ENCODE peak calls at places on chromosomes 11 and 22, in ten cellular contexts. One of them, this sample, is unnamed.

GRCh38 chr11:103257360-103257759 is 148.1 kb downstream of the DYNC2H1 start:
- DNase-seq in AG08396: peak
- DNase-seq in GM04503: no peak
- DNase-seq in posterior cingulate gyrus: no peak
- DNase-seq in body of pancreas: no peak
- DNase-seq in stimulated activated CD8-positive, alpha-beta memory T cell treated with anti-CD3 and anti-CD28 coated beads, Interleukin-7, amount 100 ng/mL, for 48 hours: no peak
- DNase-seq in activated B cell treated with CpG ODN at 0.5 μM for 24 hours: no peak
- DNase-seq in activated T-helper 1 cell treated with anti-CD3 and anti-CD28 coated beads, Interleukin-12 subunit alpha, Interleukin-12 subunit beta, Interleukin-2, Interleukin-4 antibody, amounts not matched to agents 30 ng/mL and 10 ng/mL and 1 ng/mL, durations not matched to agents 14 hours and 24 hours and 36 hours: no peak
- DNase-seq in LoVo: peak
- DNase-seq in GM03348: peak
- DNase-seq in this sample: peak

GRCh38 chr22:23849009-23850006 is 8.4 kb upstream of the SLC2A11 start:
- DNase-seq in AG08396: peak
- DNase-seq in GM04503: no peak
- DNase-seq in posterior cingulate gyrus: peak
- DNase-seq in body of pancreas: peak
- DNase-seq in stimulated activated CD8-positive, alpha-beta memory T cell treated with anti-CD3 and anti-CD28 coated beads, Interleukin-7, amount 100 ng/mL, for 48 hours: peak
- DNase-seq in activated B cell treated with CpG ODN at 0.5 μM for 24 hours: peak
- DNase-seq in activated T-helper 1 cell treated with anti-CD3 and anti-CD28 coated beads, Interleukin-12 subunit alpha, Interleukin-12 subunit beta, Interleukin-2, Interleukin-4 antibody, amounts not matched to agents 30 ng/mL and 10 ng/mL and 1 ng/mL, durations not matched to agents 14 hours and 24 hours and 36 hours: peak
- DNase-seq in LoVo: peak
- DNase-seq in GM03348: peak
- DNase-seq in this sample: peak

GRCh38 chr11:44865866-44866272 is 84.8 kb downstream of the TP53I11 start:
- DNase-seq in AG08396: no peak
- DNase-seq in GM04503: no peak
- DNase-seq in posterior cingulate gyrus: no peak
- DNase-seq in body of pancreas: peak
- DNase-seq in stimulated activated CD8-positive, alpha-beta memory T cell treated with anti-CD3 and anti-CD28 coated beads, Interleukin-7, amount 100 ng/mL, for 48 hours: no peak
- DNase-seq in activated B cell treated with CpG ODN at 0.5 μM for 24 hours: no peak
- DNase-seq in activated T-helper 1 cell treated with anti-CD3 and anti-CD28 coated beads, Interleukin-12 subunit alpha, Interleukin-12 subunit beta, Interleukin-2, Interleukin-4 antibody, amounts not matched to agents 30 ng/mL and 10 ng/mL and 1 ng/mL, durations not matched to agents 14 hours and 24 hours and 36 hours: no peak
- DNase-seq in LoVo: no peak
- DNase-seq in GM03348: no peak
- DNase-seq in this sample: no peak

GRCh38 chr11:101444164-101444563 is 139.6 kb downstream of the TRPC6 start:
- DNase-seq in AG08396: no peak
- DNase-seq in GM04503: no peak
- DNase-seq in posterior cingulate gyrus: no peak
- DNase-seq in body of pancreas: peak
- DNase-seq in stimulated activated CD8-positive, alpha-beta memory T cell treated with anti-CD3 and anti-CD28 coated beads, Interleukin-7, amount 100 ng/mL, for 48 hours: no peak
- DNase-seq in activated B cell treated with CpG ODN at 0.5 μM for 24 hours: no peak
- DNase-seq in activated T-helper 1 cell treated with anti-CD3 and anti-CD28 coated beads, Interleukin-12 subunit alpha, Interleukin-12 subunit beta, Interleukin-2, Interleukin-4 antibody, amounts not matched to agents 30 ng/mL and 10 ng/mL and 1 ng/mL, durations not matched to agents 14 hours and 24 hours and 36 hours: no peak
- DNase-seq in LoVo: peak
- DNase-seq in GM03348: no peak
- DNase-seq in this sample: no peak

GRCh38 chr11:47797633-47798032 is 30.5 kb upstream of the FNBP4 start:
- DNase-seq in AG08396: peak
- DNase-seq in GM04503: peak
- DNase-seq in posterior cingulate gyrus: no peak
- DNase-seq in body of pancreas: no peak
- DNase-seq in stimulated activated CD8-positive, alpha-beta memory T cell treated with anti-CD3 and anti-CD28 coated beads, Interleukin-7, amount 100 ng/mL, for 48 hours: peak
- DNase-seq in activated B cell treated with CpG ODN at 0.5 μM for 24 hours: no peak
- DNase-seq in activated T-helper 1 cell treated with anti-CD3 and anti-CD28 coated beads, Interleukin-12 subunit alpha, Interleukin-12 subunit beta, Interleukin-2, Interleukin-4 antibody, amounts not matched to agents 30 ng/mL and 10 ng/mL and 1 ng/mL, durations not matched to agents 14 hours and 24 hours and 36 hours: peak
- DNase-seq in LoVo: no peak
- DNase-seq in GM03348: peak
- DNase-seq in this sample: peak

GRCh38 chr22:24148586-24148985 is 32.7 kb upstream of the SUSD2 start:
- DNase-seq in AG08396: no peak
- DNase-seq in GM04503: no peak
- DNase-seq in posterior cingulate gyrus: no peak
- DNase-seq in body of pancreas: no peak
- DNase-seq in stimulated activated CD8-positive, alpha-beta memory T cell treated with anti-CD3 and anti-CD28 coated beads, Interleukin-7, amount 100 ng/mL, for 48 hours: no peak
- DNase-seq in activated B cell treated with CpG ODN at 0.5 μM for 24 hours: no peak
- DNase-seq in activated T-helper 1 cell treated with anti-CD3 and anti-CD28 coated beads, Interleukin-12 subunit alpha, Interleukin-12 subunit beta, Interleukin-2, Interleukin-4 antibody, amounts not matched to agents 30 ng/mL and 10 ng/mL and 1 ng/mL, durations not matched to agents 14 hours and 24 hours and 36 hours: no peak
- DNase-seq in LoVo: no peak
- DNase-seq in GM03348: peak
- DNase-seq in this sample: no peak

GRCh38 chr22:43859621-43860020 is 2.7 kb downstream of the SULT4A1 start:
- DNase-seq in AG08396: no peak
- DNase-seq in GM04503: no peak
- DNase-seq in posterior cingulate gyrus: no peak
- DNase-seq in body of pancreas: no peak
- DNase-seq in stimulated activated CD8-positive, alpha-beta memory T cell treated with anti-CD3 and anti-CD28 coated beads, Interleukin-7, amount 100 ng/mL, for 48 hours: no peak
- DNase-seq in activated B cell treated with CpG ODN at 0.5 μM for 24 hours: no peak
- DNase-seq in activated T-helper 1 cell treated with anti-CD3 and anti-CD28 coated beads, Interleukin-12 subunit alpha, Interleukin-12 subunit beta, Interleukin-2, Interleukin-4 antibody, amounts not matched to agents 30 ng/mL and 10 ng/mL and 1 ng/mL, durations not matched to agents 14 hours and 24 hours and 36 hours: no peak
- DNase-seq in LoVo: no peak
- DNase-seq in GM03348: no peak
- DNase-seq in this sample: no peak

GRCh38 chr11:95346207-95346718 is 115.3 kb upstream of the SESN3 start:
- DNase-seq in AG08396: no peak
- DNase-seq in GM04503: no peak
- DNase-seq in posterior cingulate gyrus: no peak
- DNase-seq in body of pancreas: no peak
- DNase-seq in stimulated activated CD8-positive, alpha-beta memory T cell treated with anti-CD3 and anti-CD28 coated beads, Interleukin-7, amount 100 ng/mL, for 48 hours: no peak
- DNase-seq in activated B cell treated with CpG ODN at 0.5 μM for 24 hours: no peak
- DNase-seq in activated T-helper 1 cell treated with anti-CD3 and anti-CD28 coated beads, Interleukin-12 subunit alpha, Interleukin-12 subunit beta, Interleukin-2, Interleukin-4 antibody, amounts not matched to agents 30 ng/mL and 10 ng/mL and 1 ng/mL, durations not matched to agents 14 hours and 24 hours and 36 hours: no peak
- DNase-seq in LoVo: no peak
- DNase-seq in GM03348: no peak
- DNase-seq in this sample: no peak

GRCh38 chr22:37229805-37230672 is 14.0 kb downstream of the RAC2 start:
- DNase-seq in AG08396: no peak
- DNase-seq in GM04503: peak
- DNase-seq in posterior cingulate gyrus: no peak
- DNase-seq in body of pancreas: no peak
- DNase-seq in stimulated activated CD8-positive, alpha-beta memory T cell treated with anti-CD3 and anti-CD28 coated beads, Interleukin-7, amount 100 ng/mL, for 48 hours: peak
- DNase-seq in activated B cell treated with CpG ODN at 0.5 μM for 24 hours: peak
- DNase-seq in activated T-helper 1 cell treated with anti-CD3 and anti-CD28 coated beads, Interleukin-12 subunit alpha, Interleukin-12 subunit beta, Interleukin-2, Interleukin-4 antibody, amounts not matched to agents 30 ng/mL and 10 ng/mL and 1 ng/mL, durations not matched to agents 14 hours and 24 hours and 36 hours: peak
- DNase-seq in LoVo: no peak
- DNase-seq in GM03348: peak
- DNase-seq in this sample: peak

GRCh38 chr11:75536786-75537629 is 11.3 kb upstream of the GDPD5 start:
- DNase-seq in AG08396: no peak
- DNase-seq in GM04503: no peak
- DNase-seq in posterior cingulate gyrus: no peak
- DNase-seq in body of pancreas: no peak
- DNase-seq in stimulated activated CD8-positive, alpha-beta memory T cell treated with anti-CD3 and anti-CD28 coated beads, Interleukin-7, amount 100 ng/mL, for 48 hours: peak
- DNase-seq in activated B cell treated with CpG ODN at 0.5 μM for 24 hours: peak
- DNase-seq in activated T-helper 1 cell treated with anti-CD3 and anti-CD28 coated beads, Interleukin-12 subunit alpha, Interleukin-12 subunit beta, Interleukin-2, Interleukin-4 antibody, amounts not matched to agents 30 ng/mL and 10 ng/mL and 1 ng/mL, durations not matched to agents 14 hours and 24 hours and 36 hours: peak
- DNase-seq in LoVo: no peak
- DNase-seq in GM03348: no peak
- DNase-seq in this sample: peak

GRCh38 chr11:119673389-119674336 is 55.3 kb downstream of the NECTIN1 start:
- DNase-seq in AG08396: no peak
- DNase-seq in GM04503: no peak
- DNase-seq in posterior cingulate gyrus: no peak
- DNase-seq in body of pancreas: no peak
- DNase-seq in stimulated activated CD8-positive, alpha-beta memory T cell treated with anti-CD3 and anti-CD28 coated beads, Interleukin-7, amount 100 ng/mL, for 48 hours: peak
- DNase-seq in activated B cell treated with CpG ODN at 0.5 μM for 24 hours: peak
- DNase-seq in activated T-helper 1 cell treated with anti-CD3 and anti-CD28 coated beads, Interleukin-12 subunit alpha, Interleukin-12 subunit beta, Interleukin-2, Interleukin-4 antibody, amounts not matched to agents 30 ng/mL and 10 ng/mL and 1 ng/mL, durations not matched to agents 14 hours and 24 hours and 36 hours: peak
- DNase-seq in LoVo: no peak
- DNase-seq in GM03348: no peak
- DNase-seq in this sample: no peak

GRCh38 chr11:64564947-64565889 is 25.8 kb upstream of the SLC22A12 start:
- DNase-seq in AG08396: no peak
- DNase-seq in GM04503: no peak
- DNase-seq in posterior cingulate gyrus: peak
- DNase-seq in body of pancreas: no peak
- DNase-seq in stimulated activated CD8-positive, alpha-beta memory T cell treated with anti-CD3 and anti-CD28 coated beads, Interleukin-7, amount 100 ng/mL, for 48 hours: no peak
- DNase-seq in activated B cell treated with CpG ODN at 0.5 μM for 24 hours: no peak
- DNase-seq in activated T-helper 1 cell treated with anti-CD3 and anti-CD28 coated beads, Interleukin-12 subunit alpha, Interleukin-12 subunit beta, Interleukin-2, Interleukin-4 antibody, amounts not matched to agents 30 ng/mL and 10 ng/mL and 1 ng/mL, durations not matched to agents 14 hours and 24 hours and 36 hours: no peak
- DNase-seq in LoVo: no peak
- DNase-seq in GM03348: no peak
- DNase-seq in this sample: no peak

GRCh38 chr11:69587454-69588081 is 53.4 kb upstream of the CCND1 start:
- DNase-seq in AG08396: peak
- DNase-seq in GM04503: peak
- DNase-seq in posterior cingulate gyrus: no peak
- DNase-seq in body of pancreas: no peak
- DNase-seq in stimulated activated CD8-positive, alpha-beta memory T cell treated with anti-CD3 and anti-CD28 coated beads, Interleukin-7, amount 100 ng/mL, for 48 hours: no peak
- DNase-seq in activated B cell treated with CpG ODN at 0.5 μM for 24 hours: no peak
- DNase-seq in activated T-helper 1 cell treated with anti-CD3 and anti-CD28 coated beads, Interleukin-12 subunit alpha, Interleukin-12 subunit beta, Interleukin-2, Interleukin-4 antibody, amounts not matched to agents 30 ng/mL and 10 ng/mL and 1 ng/mL, durations not matched to agents 14 hours and 24 hours and 36 hours: no peak
- DNase-seq in LoVo: no peak
- DNase-seq in GM03348: peak
- DNase-seq in this sample: peak

GRCh38 chr22:45603631-45604030 is 68.0 kb upstream of the ATXN10 start:
- DNase-seq in AG08396: no peak
- DNase-seq in GM04503: no peak
- DNase-seq in posterior cingulate gyrus: peak
- DNase-seq in body of pancreas: no peak
- DNase-seq in stimulated activated CD8-positive, alpha-beta memory T cell treated with anti-CD3 and anti-CD28 coated beads, Interleukin-7, amount 100 ng/mL, for 48 hours: no peak
- DNase-seq in activated B cell treated with CpG ODN at 0.5 μM for 24 hours: no peak
- DNase-seq in activated T-helper 1 cell treated with anti-CD3 and anti-CD28 coated beads, Interleukin-12 subunit alpha, Interleukin-12 subunit beta, Interleukin-2, Interleukin-4 antibody, amounts not matched to agents 30 ng/mL and 10 ng/mL and 1 ng/mL, durations not matched to agents 14 hours and 24 hours and 36 hours: no peak
- DNase-seq in LoVo: no peak
- DNase-seq in GM03348: no peak
- DNase-seq in this sample: no peak

GRCh38 chr22:45961679-45962430 is 15.1 kb downstream of the WNT7B start:
- DNase-seq in AG08396: no peak
- DNase-seq in GM04503: no peak
- DNase-seq in posterior cingulate gyrus: no peak
- DNase-seq in body of pancreas: no peak
- DNase-seq in stimulated activated CD8-positive, alpha-beta memory T cell treated with anti-CD3 and anti-CD28 coated beads, Interleukin-7, amount 100 ng/mL, for 48 hours: no peak
- DNase-seq in activated B cell treated with CpG ODN at 0.5 μM for 24 hours: no peak
- DNase-seq in activated T-helper 1 cell treated with anti-CD3 and anti-CD28 coated beads, Interleukin-12 subunit alpha, Interleukin-12 subunit beta, Interleukin-2, Interleukin-4 antibody, amounts not matched to agents 30 ng/mL and 10 ng/mL and 1 ng/mL, durations not matched to agents 14 hours and 24 hours and 36 hours: no peak
- DNase-seq in LoVo: no peak
- DNase-seq in GM03348: no peak
- DNase-seq in this sample: no peak

GRCh38 chr11:111417766-111418435 is 38.8 kb upstream of the POU2AF1 start:
- DNase-seq in AG08396: peak
- DNase-seq in GM04503: peak
- DNase-seq in posterior cingulate gyrus: no peak
- DNase-seq in body of pancreas: peak
- DNase-seq in stimulated activated CD8-positive, alpha-beta memory T cell treated with anti-CD3 and anti-CD28 coated beads, Interleukin-7, amount 100 ng/mL, for 48 hours: no peak
- DNase-seq in activated B cell treated with CpG ODN at 0.5 μM for 24 hours: no peak
- DNase-seq in activated T-helper 1 cell treated with anti-CD3 and anti-CD28 coated beads, Interleukin-12 subunit alpha, Interleukin-12 subunit beta, Interleukin-2, Interleukin-4 antibody, amounts not matched to agents 30 ng/mL and 10 ng/mL and 1 ng/mL, durations not matched to agents 14 hours and 24 hours and 36 hours: peak
- DNase-seq in LoVo: no peak
- DNase-seq in GM03348: peak
- DNase-seq in this sample: peak

GRCh38 chr11:73971175-73971719 is 11.4 kb downstream of the UCP2 start:
- DNase-seq in AG08396: no peak
- DNase-seq in GM04503: no peak
- DNase-seq in posterior cingulate gyrus: peak
- DNase-seq in body of pancreas: no peak
- DNase-seq in stimulated activated CD8-positive, alpha-beta memory T cell treated with anti-CD3 and anti-CD28 coated beads, Interleukin-7, amount 100 ng/mL, for 48 hours: no peak
- DNase-seq in activated B cell treated with CpG ODN at 0.5 μM for 24 hours: no peak
- DNase-seq in activated T-helper 1 cell treated with anti-CD3 and anti-CD28 coated beads, Interleukin-12 subunit alpha, Interleukin-12 subunit beta, Interleukin-2, Interleukin-4 antibody, amounts not matched to agents 30 ng/mL and 10 ng/mL and 1 ng/mL, durations not matched to agents 14 hours and 24 hours and 36 hours: no peak
- DNase-seq in LoVo: no peak
- DNase-seq in GM03348: no peak
- DNase-seq in this sample: no peak

GRCh38 chr11:78363018-78363619 is 54.5 kb downstream of the GAB2 start:
- DNase-seq in AG08396: no peak
- DNase-seq in GM04503: no peak
- DNase-seq in posterior cingulate gyrus: no peak
- DNase-seq in body of pancreas: no peak
- DNase-seq in stimulated activated CD8-positive, alpha-beta memory T cell treated with anti-CD3 and anti-CD28 coated beads, Interleukin-7, amount 100 ng/mL, for 48 hours: no peak
- DNase-seq in activated B cell treated with CpG ODN at 0.5 μM for 24 hours: no peak
- DNase-seq in activated T-helper 1 cell treated with anti-CD3 and anti-CD28 coated beads, Interleukin-12 subunit alpha, Interleukin-12 subunit beta, Interleukin-2, Interleukin-4 antibody, amounts not matched to agents 30 ng/mL and 10 ng/mL and 1 ng/mL, durations not matched to agents 14 hours and 24 hours and 36 hours: no peak
- DNase-seq in LoVo: no peak
- DNase-seq in GM03348: no peak
- DNase-seq in this sample: no peak

GRCh38 chr22:45210577-45211431 is 29.9 kb downstream of the KIAA0930 start:
- DNase-seq in AG08396: no peak
- DNase-seq in GM04503: peak
- DNase-seq in posterior cingulate gyrus: peak
- DNase-seq in body of pancreas: no peak
- DNase-seq in stimulated activated CD8-positive, alpha-beta memory T cell treated with anti-CD3 and anti-CD28 coated beads, Interleukin-7, amount 100 ng/mL, for 48 hours: no peak
- DNase-seq in activated B cell treated with CpG ODN at 0.5 μM for 24 hours: no peak
- DNase-seq in activated T-helper 1 cell treated with anti-CD3 and anti-CD28 coated beads, Interleukin-12 subunit alpha, Interleukin-12 subunit beta, Interleukin-2, Interleukin-4 antibody, amounts not matched to agents 30 ng/mL and 10 ng/mL and 1 ng/mL, durations not matched to agents 14 hours and 24 hours and 36 hours: no peak
- DNase-seq in LoVo: no peak
- DNase-seq in GM03348: peak
- DNase-seq in this sample: peak

GRCh38 chr11:118792642-118793124 is 1.7 kb upstream of the DDX6 start:
- DNase-seq in AG08396: peak
- DNase-seq in GM04503: peak
- DNase-seq in posterior cingulate gyrus: peak
- DNase-seq in body of pancreas: peak
- DNase-seq in stimulated activated CD8-positive, alpha-beta memory T cell treated with anti-CD3 and anti-CD28 coated beads, Interleukin-7, amount 100 ng/mL, for 48 hours: peak
- DNase-seq in activated B cell treated with CpG ODN at 0.5 μM for 24 hours: peak
- DNase-seq in activated T-helper 1 cell treated with anti-CD3 and anti-CD28 coated beads, Interleukin-12 subunit alpha, Interleukin-12 subunit beta, Interleukin-2, Interleukin-4 antibody, amounts not matched to agents 30 ng/mL and 10 ng/mL and 1 ng/mL, durations not matched to agents 14 hours and 24 hours and 36 hours: peak
- DNase-seq in LoVo: no peak
- DNase-seq in GM03348: peak
- DNase-seq in this sample: peak

GRCh38 chr22:37218771-37219411 is 6.6 kb upstream of the SSTR3 start:
- DNase-seq in AG08396: no peak
- DNase-seq in GM04503: no peak
- DNase-seq in posterior cingulate gyrus: no peak
- DNase-seq in body of pancreas: no peak
- DNase-seq in stimulated activated CD8-positive, alpha-beta memory T cell treated with anti-CD3 and anti-CD28 coated beads, Interleukin-7, amount 100 ng/mL, for 48 hours: no peak
- DNase-seq in activated B cell treated with CpG ODN at 0.5 μM for 24 hours: no peak
- DNase-seq in activated T-helper 1 cell treated with anti-CD3 and anti-CD28 coated beads, Interleukin-12 subunit alpha, Interleukin-12 subunit beta, Interleukin-2, Interleukin-4 antibody, amounts not matched to agents 30 ng/mL and 10 ng/mL and 1 ng/mL, durations not matched to agents 14 hours and 24 hours and 36 hours: peak
- DNase-seq in LoVo: no peak
- DNase-seq in GM03348: no peak
- DNase-seq in this sample: no peak

GRCh38 chr11:11584446-11584810 is 37.4 kb downstream of the GALNT18 start:
- DNase-seq in AG08396: peak
- DNase-seq in GM04503: peak
- DNase-seq in posterior cingulate gyrus: no peak
- DNase-seq in body of pancreas: no peak
- DNase-seq in stimulated activated CD8-positive, alpha-beta memory T cell treated with anti-CD3 and anti-CD28 coated beads, Interleukin-7, amount 100 ng/mL, for 48 hours: no peak
- DNase-seq in activated B cell treated with CpG ODN at 0.5 μM for 24 hours: no peak
- DNase-seq in activated T-helper 1 cell treated with anti-CD3 and anti-CD28 coated beads, Interleukin-12 subunit alpha, Interleukin-12 subunit beta, Interleukin-2, Interleukin-4 antibody, amounts not matched to agents 30 ng/mL and 10 ng/mL and 1 ng/mL, durations not matched to agents 14 hours and 24 hours and 36 hours: no peak
- DNase-seq in LoVo: peak
- DNase-seq in GM03348: peak
- DNase-seq in this sample: peak

GRCh38 chr11:113289341-113290187 is 24.8 kb upstream of the TTC12 start:
- DNase-seq in AG08396: peak
- DNase-seq in GM04503: no peak
- DNase-seq in posterior cingulate gyrus: peak
- DNase-seq in body of pancreas: peak
- DNase-seq in stimulated activated CD8-positive, alpha-beta memory T cell treated with anti-CD3 and anti-CD28 coated beads, Interleukin-7, amount 100 ng/mL, for 48 hours: peak
- DNase-seq in activated B cell treated with CpG ODN at 0.5 μM for 24 hours: peak
- DNase-seq in activated T-helper 1 cell treated with anti-CD3 and anti-CD28 coated beads, Interleukin-12 subunit alpha, Interleukin-12 subunit beta, Interleukin-2, Interleukin-4 antibody, amounts not matched to agents 30 ng/mL and 10 ng/mL and 1 ng/mL, durations not matched to agents 14 hours and 24 hours and 36 hours: peak
- DNase-seq in LoVo: peak
- DNase-seq in GM03348: peak
- DNase-seq in this sample: peak

GRCh38 chr11:106495046-106495445 is 417.6 kb downstream of the AASDHPPT start:
- DNase-seq in AG08396: no peak
- DNase-seq in GM04503: no peak
- DNase-seq in posterior cingulate gyrus: peak
- DNase-seq in body of pancreas: no peak
- DNase-seq in stimulated activated CD8-positive, alpha-beta memory T cell treated with anti-CD3 and anti-CD28 coated beads, Interleukin-7, amount 100 ng/mL, for 48 hours: no peak
- DNase-seq in activated B cell treated with CpG ODN at 0.5 μM for 24 hours: no peak
- DNase-seq in activated T-helper 1 cell treated with anti-CD3 and anti-CD28 coated beads, Interleukin-12 subunit alpha, Interleukin-12 subunit beta, Interleukin-2, Interleukin-4 antibody, amounts not matched to agents 30 ng/mL and 10 ng/mL and 1 ng/mL, durations not matched to agents 14 hours and 24 hours and 36 hours: no peak
- DNase-seq in LoVo: no peak
- DNase-seq in GM03348: no peak
- DNase-seq in this sample: peak

GRCh38 chr22:25101986-25102385 is 97.7 kb upstream of the CRYBB3 start:
- DNase-seq in AG08396: no peak
- DNase-seq in GM04503: no peak
- DNase-seq in posterior cingulate gyrus: no peak
- DNase-seq in body of pancreas: no peak
- DNase-seq in stimulated activated CD8-positive, alpha-beta memory T cell treated with anti-CD3 and anti-CD28 coated beads, Interleukin-7, amount 100 ng/mL, for 48 hours: no peak
- DNase-seq in activated B cell treated with CpG ODN at 0.5 μM for 24 hours: no peak
- DNase-seq in activated T-helper 1 cell treated with anti-CD3 and anti-CD28 coated beads, Interleukin-12 subunit alpha, Interleukin-12 subunit beta, Interleukin-2, Interleukin-4 antibody, amounts not matched to agents 30 ng/mL and 10 ng/mL and 1 ng/mL, durations not matched to agents 14 hours and 24 hours and 36 hours: no peak
- DNase-seq in LoVo: no peak
- DNase-seq in GM03348: no peak
- DNase-seq in this sample: no peak

GRCh38 chr22:33883561-33883960 is 36.7 kb downstream of the LARGE1 start:
- DNase-seq in AG08396: no peak
- DNase-seq in GM04503: no peak
- DNase-seq in posterior cingulate gyrus: no peak
- DNase-seq in body of pancreas: no peak
- DNase-seq in stimulated activated CD8-positive, alpha-beta memory T cell treated with anti-CD3 and anti-CD28 coated beads, Interleukin-7, amount 100 ng/mL, for 48 hours: no peak
- DNase-seq in activated B cell treated with CpG ODN at 0.5 μM for 24 hours: no peak
- DNase-seq in activated T-helper 1 cell treated with anti-CD3 and anti-CD28 coated beads, Interleukin-12 subunit alpha, Interleukin-12 subunit beta, Interleukin-2, Interleukin-4 antibody, amounts not matched to agents 30 ng/mL and 10 ng/mL and 1 ng/mL, durations not matched to agents 14 hours and 24 hours and 36 hours: no peak
- DNase-seq in LoVo: peak
- DNase-seq in GM03348: no peak
- DNase-seq in this sample: peak

GRCh38 chr11:124923296-124923695 is 4.2 kb downstream of the HEPN1 start:
- DNase-seq in AG08396: no peak
- DNase-seq in GM04503: no peak
- DNase-seq in posterior cingulate gyrus: no peak
- DNase-seq in body of pancreas: no peak
- DNase-seq in stimulated activated CD8-positive, alpha-beta memory T cell treated with anti-CD3 and anti-CD28 coated beads, Interleukin-7, amount 100 ng/mL, for 48 hours: no peak
- DNase-seq in activated B cell treated with CpG ODN at 0.5 μM for 24 hours: no peak
- DNase-seq in activated T-helper 1 cell treated with anti-CD3 and anti-CD28 coated beads, Interleukin-12 subunit alpha, Interleukin-12 subunit beta, Interleukin-2, Interleukin-4 antibody, amounts not matched to agents 30 ng/mL and 10 ng/mL and 1 ng/mL, durations not matched to agents 14 hours and 24 hours and 36 hours: no peak
- DNase-seq in LoVo: no peak
- DNase-seq in GM03348: no peak
- DNase-seq in this sample: no peak

This sample was measured in RPMI7951.